ENCODE peak calls at places on chromosome 6, in four cellular contexts. One of them, this sample, is unnamed.
A peak's percentile ranks its signal among the peaks of the same experiment; 100 is the strongest.

GRCh38 chr6:141513830-141514229 is 618.9 kb upstream of the GJE1 start:
- DNase-seq in mammary epithelial cell: no peak
- DNase-seq in ovary: no peak
- DNase-seq in psoas muscle: no peak
- DNase-seq in this sample: no peak

GRCh38 chr6:3898270-3898994 is 49.3 kb downstream of the FAM50B start:
- DNase-seq in mammary epithelial cell: no peak
- DNase-seq in ovary: no peak
- DNase-seq in psoas muscle: no peak
- DNase-seq in this sample: no peak

GRCh38 chr6:129521946-129522345 is 188.0 kb downstream of the ARHGAP18 start:
- DNase-seq in mammary epithelial cell: peak; percentile 45
- DNase-seq in ovary: no peak
- DNase-seq in psoas muscle: no peak
- DNase-seq in this sample: no peak

GRCh38 chr6:150719099-150719767 is 119.5 kb downstream of the PLEKHG1 start:
- DNase-seq in mammary epithelial cell: no peak
- DNase-seq in ovary: no peak
- DNase-seq in psoas muscle: no peak
- DNase-seq in this sample: no peak

GRCh38 chr6:1606533-1607235 is 3.0 kb upstream of the FOXC1 start:
- DNase-seq in mammary epithelial cell: no peak
- DNase-seq in ovary: no peak
- DNase-seq in psoas muscle: no peak
- DNase-seq in this sample: no peak

GRCh38 chr6:47414517-47415167 is 62.9 kb upstream of the CD2AP start:
- DNase-seq in mammary epithelial cell: peak; percentile 50
- DNase-seq in ovary: no peak
- DNase-seq in psoas muscle: no peak
- DNase-seq in this sample: no peak

GRCh38 chr6:17574871-17575560 is 25.1 kb upstream of the FAM8A1 start:
- DNase-seq in mammary epithelial cell: peak; percentile 73
- DNase-seq in ovary: no peak
- DNase-seq in psoas muscle: no peak
- DNase-seq in this sample: no peak

GRCh38 chr6:97864366-97864765 is 581.4 kb upstream of the MMS22L start:
- DNase-seq in mammary epithelial cell: no peak
- DNase-seq in ovary: no peak
- DNase-seq in psoas muscle: no peak
- DNase-seq in this sample: no peak

GRCh38 chr6:10262505-10262904 is 152.4 kb downstream of the TFAP2A start:
- DNase-seq in mammary epithelial cell: no peak
- DNase-seq in ovary: no peak
- DNase-seq in psoas muscle: no peak
- DNase-seq in this sample: no peak

GRCh38 chr6:31826793-31827285 is 699 bp upstream of the HSPA1B start:
- DNase-seq in mammary epithelial cell: no peak
- DNase-seq in ovary: peak; percentile 84
- DNase-seq in psoas muscle: peak; percentile 87
- DNase-seq in this sample: no peak

GRCh38 chr6:20202699-20203302 is 9.5 kb downstream of the MBOAT1 start:
- DNase-seq in mammary epithelial cell: no peak
- DNase-seq in ovary: no peak
- DNase-seq in psoas muscle: no peak
- DNase-seq in this sample: no peak

GRCh38 chr6:96286503-96286902 is 235.1 kb upstream of the UFL1 start:
- DNase-seq in mammary epithelial cell: no peak
- DNase-seq in ovary: no peak
- DNase-seq in psoas muscle: no peak
- DNase-seq in this sample: no peak
- TF ChIP-seq CTCF in mammary epithelial cell: no peak
- TF ChIP-seq CTCF in ovary: no peak
- TF ChIP-seq CTCF in psoas muscle: no peak
- TF ChIP-seq CTCF in this sample: no peak

DNA sequence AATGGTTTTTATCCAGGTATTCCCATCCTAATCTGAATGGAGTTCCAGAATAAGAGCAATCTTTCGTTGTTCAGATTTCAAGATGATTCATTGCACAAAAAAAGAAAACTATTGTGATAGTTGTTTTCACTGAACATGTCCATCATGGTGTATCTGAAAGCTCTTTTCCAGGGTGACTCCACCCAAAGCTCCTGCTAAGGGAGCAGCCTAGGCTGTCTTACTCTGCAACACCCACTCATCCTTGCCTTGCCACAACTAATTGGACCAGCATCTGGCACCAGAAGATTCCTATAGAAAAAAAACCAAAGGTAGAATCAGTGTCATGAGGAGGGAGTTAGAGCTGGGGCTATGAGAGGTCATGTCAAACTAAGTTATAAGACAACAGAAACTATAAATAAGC is 7.9 kb upstream of the SYNCRIP start:
- DNase-seq in mammary epithelial cell: no peak
- DNase-seq in ovary: no peak
- DNase-seq in psoas muscle: no peak
- DNase-seq in this sample: no peak
- TF ChIP-seq CTCF in mammary epithelial cell: no peak
- TF ChIP-seq CTCF in ovary: no peak
- TF ChIP-seq CTCF in psoas muscle: no peak
- TF ChIP-seq CTCF in this sample: no peak

GRCh38 chr6:105136433-105137350 is 43.1 kb downstream of the POPDC3 start:
- DNase-seq in mammary epithelial cell: peak; percentile 55
- DNase-seq in ovary: peak; percentile 51
- DNase-seq in psoas muscle: peak; percentile 75
- DNase-seq in this sample: peak; percentile 35
- TF ChIP-seq CTCF in mammary epithelial cell: peak; percentile 30
- TF ChIP-seq CTCF in ovary: no peak
- TF ChIP-seq CTCF in psoas muscle: peak; percentile 21
- TF ChIP-seq CTCF in this sample: no peak

DNA sequence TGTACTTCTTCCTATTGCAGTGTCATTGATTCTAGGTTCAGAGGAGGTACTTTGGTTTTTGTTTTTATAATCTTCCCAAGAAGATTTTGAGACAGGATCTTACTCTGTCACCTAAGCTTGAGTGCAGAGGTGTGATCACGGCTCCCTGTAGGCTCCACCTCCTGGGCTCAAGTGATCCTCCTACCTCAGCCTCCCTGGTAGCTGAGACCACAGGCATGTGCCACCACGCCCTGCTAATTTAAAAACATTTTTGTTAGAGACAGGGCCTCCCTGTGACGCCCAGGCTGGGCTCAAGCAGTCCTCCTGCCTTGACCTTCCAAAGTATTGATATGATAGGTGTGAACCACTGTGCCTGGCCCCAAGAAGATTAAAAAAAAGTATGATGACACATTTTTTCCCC is 3.4 kb upstream of the SLC17A5 start:
- DNase-seq in mammary epithelial cell: no peak
- DNase-seq in ovary: no peak
- DNase-seq in psoas muscle: no peak
- DNase-seq in this sample: no peak
- TF ChIP-seq CTCF in mammary epithelial cell: no peak
- TF ChIP-seq CTCF in ovary: no peak
- TF ChIP-seq CTCF in psoas muscle: no peak
- TF ChIP-seq CTCF in this sample: no peak

GRCh38 chr6:119284861-119285521 is 64.6 kb downstream of the MAN1A1 start:
- DNase-seq in mammary epithelial cell: peak; percentile 12
- DNase-seq in ovary: no peak
- DNase-seq in psoas muscle: no peak
- DNase-seq in this sample: no peak
- TF ChIP-seq CTCF in mammary epithelial cell: peak; percentile 35
- TF ChIP-seq CTCF in ovary: no peak
- TF ChIP-seq CTCF in psoas muscle: no peak
- TF ChIP-seq CTCF in this sample: no peak

GRCh38 chr6:139895205-139895793 is 520.9 kb upstream of the CITED2 start:
- DNase-seq in mammary epithelial cell: no peak
- DNase-seq in ovary: no peak
- DNase-seq in psoas muscle: no peak
- DNase-seq in this sample: no peak
- TF ChIP-seq CTCF in mammary epithelial cell: peak; percentile 25
- TF ChIP-seq CTCF in ovary: no peak
- TF ChIP-seq CTCF in psoas muscle: no peak
- TF ChIP-seq CTCF in this sample: no peak